ENCODE peak calls at places on chromosomes 11 and 22, in ten cellular contexts. L, H, X, S, C, Q, Z, D, A and O are unnamed samples.

GRCh38 chr22:49426618-49427266 is 400.9 kb downstream of the BRD1 start:
- DNase-seq in L (no peak), H (no peak), X (no peak), S (no peak), C (no peak), Q (no peak), Z (no peak), D (no peak), A (no peak), O (no peak)

GRCh38 chr11:1499261-1499890 is 12.8 kb upstream of the MOB2 start:
- DNase-seq in L (no peak), H (no peak), X (no peak), S (no peak), C (no peak), Q (peak; percentile 35), Z (no peak), D (no peak), A (no peak), O (no peak)

GRCh38 chr11:119566299-119566698 is 143.3 kb upstream of the THY1 start:
- DNase-seq in L (no peak), H (no peak), X (no peak), S (no peak), C (no peak), Q (no peak), Z (no peak), D (no peak), A (no peak), O (no peak)

GRCh38 chr22:25153961-25154685 is 45.5 kb upstream of the CRYBB3 start:
- DNase-seq in L (no peak), H (no peak), X (no peak), S (peak; percentile 31), C (no peak), Q (no peak), Z (no peak), D (no peak), A (no peak), O (peak; percentile 80)

GRCh38 chr11:122879785-122880184 is 2.8 kb upstream of the JHY start:
- DNase-seq in L (no peak), H (no peak), X (peak; percentile 27), S (no peak), C (no peak), Q (no peak), Z (no peak), D (peak; percentile 49), A (no peak), O (no peak)

GRCh38 chr22:46238541-46238940 is 11.6 kb downstream of the CDPF1 start:
- DNase-seq in L (no peak), H (no peak), X (no peak), S (no peak), C (no peak), Q (no peak), Z (peak; percentile 35), D (no peak), A (no peak), O (no peak)

GRCh38 chr22:45441158-45441557 is 27.7 kb downstream of the RIBC2 start:
- DNase-seq in L (no peak), H (peak; percentile 9), X (peak; percentile 62), S (peak; percentile 78), C (peak; percentile 24), Q (no peak), Z (peak; percentile 6), D (peak; percentile 89), A (peak; percentile 45), O (peak; percentile 62)

GRCh38 chr11:8309311-8309710 is 45.6 kb upstream of the LMO1 start:
- DNase-seq in L (no peak), H (no peak), X (no peak), S (no peak), C (no peak), Q (no peak), Z (no peak), D (no peak), A (no peak), O (no peak)

GRCh38 chr11:2825261-2825885 is 60.2 kb downstream of the CDKN1C start:
- DNase-seq in L (no peak), H (no peak), X (no peak), S (peak; percentile 82), C (peak; percentile 14), Q (no peak), Z (no peak), D (no peak), A (no peak), O (peak; percentile 78)

GRCh38 chr11:125925247-125925740 is 20.6 kb upstream of the VSIG10L2 start:
- DNase-seq in L (no peak), H (no peak), X (peak; percentile 76), S (no peak), C (no peak), Q (no peak), Z (no peak), D (no peak), A (no peak), O (no peak)

GRCh38 chr11:2929880-2930704 is 872 bp upstream of the PHLDA2 start:
- DNase-seq in L (no peak), H (peak; percentile 26), X (peak; percentile 14), S (peak; percentile 63), C (peak; percentile 60), Q (peak; percentile 54), Z (no peak), D (peak; percentile 56), A (peak; percentile 49), O (peak; percentile 85)

GRCh38 chr22:47294222-47294532 is 531.7 kb downstream of the TBC1D22A start:
- DNase-seq in L (no peak), H (no peak), X (no peak), S (peak; percentile 96), C (no peak), Q (no peak), Z (no peak), D (no peak), A (no peak), O (no peak)

GRCh38 chr11:133382217-133382746 is 150.0 kb downstream of the OPCML start:
- DNase-seq in L (no peak), H (no peak), X (no peak), S (no peak), C (no peak), Q (no peak), Z (peak; percentile 19), D (no peak), A (no peak), O (no peak)

GRCh38 chr11:71112990-71113389 is 139.4 kb downstream of the SHANK2 start:
- DNase-seq in L (no peak), H (no peak), X (no peak), S (no peak), C (no peak), Q (no peak), Z (no peak), D (no peak), A (no peak), O (no peak)

GRCh38 chr11:126824035-126824607 is 176.4 kb downstream of the KIRREL3 start:
- DNase-seq in L (no peak), H (no peak), X (peak; percentile 87), S (no peak), C (no peak), Q (no peak), Z (no peak), D (no peak), A (no peak), O (no peak)

GRCh38 chr11:114970908-114971645 is 292.8 kb downstream of the NXPE2 start:
- DNase-seq in L (no peak), H (no peak), X (no peak), S (no peak), C (no peak), Q (no peak), Z (no peak), D (no peak), A (no peak), O (no peak)

GRCh38 chr11:2583605-2583958 is 116.2 kb downstream of the KCNQ1OT1 start:
- DNase-seq in L (no peak), H (no peak), X (no peak), S (no peak), C (no peak), Q (no peak), Z (no peak), D (no peak), A (no peak), O (no peak)

GRCh38 chr11:86737752-86738151 is 62.6 kb upstream of the PRSS23 start:
- DNase-seq in L (no peak), H (no peak), X (no peak), S (peak; percentile 78), C (no peak), Q (no peak), Z (no peak), D (peak; percentile 34), A (no peak), O (peak; percentile 37)